ENCODE peak calls at places on chromosomes 11 and 22, in five cellular contexts. One of them, this sample, is unnamed.

GRCh38 chr22:17952273-17952801 is 72.0 kb downstream of the MICAL3 start:
- DNase-seq in thyroid gland: peak
- DNase-seq in stomach: no peak
- DNase-seq in A549: no peak
- DNase-seq in upper lobe of right lung: no peak
- DNase-seq in this sample: no peak

GRCh38 chr11:28243057-28243456 is 134.9 kb downstream of the METTL15 start:
- DNase-seq in thyroid gland: no peak
- DNase-seq in stomach: no peak
- DNase-seq in A549: no peak
- DNase-seq in upper lobe of right lung: no peak
- DNase-seq in this sample: no peak

GRCh38 chr11:65473275-65473860 is 25.5 kb upstream of the MALAT1 start:
- DNase-seq in thyroid gland: no peak
- DNase-seq in stomach: no peak
- DNase-seq in A549: no peak
- DNase-seq in upper lobe of right lung: no peak
- DNase-seq in this sample: no peak

GRCh38 chr11:114280696-114281095 is 15.5 kb upstream of the NNMT start:
- DNase-seq in thyroid gland: no peak
- DNase-seq in stomach: peak
- DNase-seq in A549: peak
- DNase-seq in upper lobe of right lung: peak
- DNase-seq in this sample: no peak

GRCh38 chr11:44049832-44050231 is 2.1 kb downstream of the ACCSL start:
- DNase-seq in thyroid gland: no peak
- DNase-seq in stomach: no peak
- DNase-seq in A549: no peak
- DNase-seq in upper lobe of right lung: no peak
- DNase-seq in this sample: no peak

GRCh38 chr11:124446926-124447325 is 1.4 kb upstream of the OR8B8 start:
- DNase-seq in thyroid gland: no peak
- DNase-seq in stomach: no peak
- DNase-seq in A549: no peak
- DNase-seq in upper lobe of right lung: no peak
- DNase-seq in this sample: no peak

GRCh38 chr22:19854778-19855503 is at the start of the genes GNB1L and RTL10:
- DNase-seq in thyroid gland: peak
- DNase-seq in stomach: peak
- DNase-seq in A549: peak
- DNase-seq in upper lobe of right lung: peak
- DNase-seq in this sample: peak

GRCh38 chr11:27507561-27508322 is 1.2 kb upstream of the LIN7C start:
- DNase-seq in thyroid gland: no peak
- DNase-seq in stomach: no peak
- DNase-seq in A549: no peak
- DNase-seq in upper lobe of right lung: no peak
- DNase-seq in this sample: no peak

GRCh38 chr11:68040957-68041591 is 2.2 kb downstream of the TCIRG1 start:
- DNase-seq in thyroid gland: no peak
- DNase-seq in stomach: no peak
- DNase-seq in A549: no peak
- DNase-seq in upper lobe of right lung: peak
- DNase-seq in this sample: no peak

GRCh38 chr11:68039526-68040086 is 781 bp downstream of the TCIRG1 start:
- DNase-seq in thyroid gland: no peak
- DNase-seq in stomach: no peak
- DNase-seq in A549: no peak
- DNase-seq in upper lobe of right lung: peak
- DNase-seq in this sample: no peak

GRCh38 chr11:68038718-68039525 is at the start of gene TCIRG1:
- DNase-seq in thyroid gland: peak
- DNase-seq in stomach: peak
- DNase-seq in A549: peak
- DNase-seq in upper lobe of right lung: peak
- DNase-seq in this sample: peak

GRCh38 chr11:68041617-68042218 is 2.9 kb downstream of the TCIRG1 start:
- DNase-seq in thyroid gland: no peak
- DNase-seq in stomach: no peak
- DNase-seq in A549: no peak
- DNase-seq in upper lobe of right lung: no peak
- DNase-seq in this sample: no peak

GRCh38 chr11:68040121-68040956 is 1.5 kb downstream of the TCIRG1 start:
- DNase-seq in thyroid gland: peak
- DNase-seq in stomach: peak
- DNase-seq in A549: peak
- DNase-seq in upper lobe of right lung: peak
- DNase-seq in this sample: peak
- H3K4me3 ChIP-seq in thyroid gland: peak
- H3K4me3 ChIP-seq in stomach: peak
- H3K4me3 ChIP-seq in A549: peak
- H3K4me3 ChIP-seq in upper lobe of right lung: peak
- H3K4me3 ChIP-seq in this sample: peak

DNA sequence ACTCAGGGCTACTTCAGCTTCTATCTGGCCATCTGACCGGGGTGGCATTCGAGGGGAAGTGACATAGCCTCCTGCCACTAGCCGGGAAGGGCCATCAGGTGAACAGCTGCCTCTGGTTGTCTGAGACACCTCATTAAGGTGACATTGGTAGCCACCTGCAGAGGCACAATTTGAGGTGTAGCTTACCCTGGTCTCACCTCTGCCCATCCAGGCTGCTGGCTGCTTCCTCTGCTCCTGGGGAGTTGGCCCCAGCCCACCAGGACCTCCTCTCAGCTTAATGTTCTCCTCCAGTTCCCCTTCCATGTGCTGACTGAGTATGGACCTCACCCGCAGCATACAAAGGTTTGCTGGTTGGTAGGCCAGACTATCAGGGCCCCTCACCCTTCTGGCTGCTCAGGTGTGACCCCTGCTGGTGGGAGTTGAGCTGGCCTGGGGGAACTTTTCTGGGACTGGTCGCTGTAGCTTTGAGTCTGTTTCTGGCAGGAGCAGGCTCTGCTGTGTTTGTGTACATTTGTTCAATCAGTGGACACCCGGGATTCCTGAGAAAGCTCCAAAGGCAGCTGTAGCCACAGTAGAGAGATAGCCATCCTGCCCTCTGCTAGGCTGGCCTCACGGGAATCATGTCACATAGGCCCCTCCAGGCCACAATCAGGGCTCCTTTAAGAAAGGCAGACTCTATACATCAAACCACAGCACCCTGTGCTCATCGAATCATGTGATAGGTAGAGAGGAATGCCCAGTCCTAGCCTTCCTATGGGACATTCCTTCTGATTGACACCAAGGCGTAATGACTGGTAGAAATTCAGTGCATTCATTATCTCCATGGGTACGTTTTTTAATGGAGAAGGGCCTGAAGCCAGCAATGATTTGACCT is 295.1 kb upstream of the PLET1 start:
- DNase-seq in thyroid gland: peak
- DNase-seq in stomach: peak
- DNase-seq in A549: peak
- DNase-seq in upper lobe of right lung: peak
- DNase-seq in this sample: peak
- H3K27ac ChIP-seq in thyroid gland: no peak
- H3K27ac ChIP-seq in stomach: no peak
- H3K27ac ChIP-seq in A549: no peak
- H3K27ac ChIP-seq in upper lobe of right lung: no peak
- H3K27ac ChIP-seq in this sample: no peak

DNA sequence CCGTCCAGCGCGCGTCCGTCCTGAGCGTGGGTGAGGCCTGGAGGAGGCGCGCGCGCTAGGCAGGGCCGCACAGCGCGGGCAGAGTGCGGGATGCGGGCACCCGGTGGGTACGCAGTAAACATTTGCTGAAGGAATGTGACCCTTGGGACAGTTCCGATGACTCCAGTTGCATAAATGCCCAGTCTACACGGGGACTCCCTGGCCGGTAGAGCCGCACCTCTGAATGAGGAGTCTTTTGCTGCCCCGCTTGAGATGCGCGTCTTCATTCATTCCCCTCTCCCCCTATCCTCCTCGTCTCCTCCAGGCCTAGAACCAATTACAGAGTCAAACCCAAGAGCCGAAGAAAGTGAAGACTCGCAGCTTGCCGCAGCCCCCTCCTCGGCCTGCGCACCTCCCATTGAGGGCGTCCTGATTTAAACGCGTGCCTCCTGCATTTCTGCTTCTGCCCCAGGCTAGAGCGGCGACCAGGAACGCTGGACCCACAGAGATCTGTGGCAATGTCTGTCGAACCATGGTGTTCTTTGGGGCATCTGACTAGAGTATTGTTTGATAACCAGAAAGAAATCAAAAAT is 731 bp upstream of the CHKB start:
- DNase-seq in thyroid gland: no peak
- DNase-seq in stomach: no peak
- DNase-seq in A549: no peak
- DNase-seq in upper lobe of right lung: peak
- DNase-seq in this sample: no peak
- TF ChIP-seq CTCF in thyroid gland: no peak
- TF ChIP-seq CTCF in stomach: no peak
- TF ChIP-seq CTCF in A549: no peak
- TF ChIP-seq CTCF in upper lobe of right lung: no peak
- TF ChIP-seq CTCF in this sample: no peak

GRCh38 chr11:103744496-103745153 is 291.8 kb upstream of the DDI1 start:
- DNase-seq in thyroid gland: no peak
- DNase-seq in stomach: no peak
- DNase-seq in A549: no peak
- DNase-seq in upper lobe of right lung: no peak
- DNase-seq in this sample: no peak
- H3K4me3 ChIP-seq in thyroid gland: no peak
- H3K4me3 ChIP-seq in stomach: no peak
- H3K4me3 ChIP-seq in A549: no peak
- H3K4me3 ChIP-seq in upper lobe of right lung: no peak
- H3K4me3 ChIP-seq in this sample: no peak

GRCh38 chr11:46295312-46295995 is 18.0 kb downstream of the CREB3L1 start:
- DNase-seq in thyroid gland: peak
- DNase-seq in stomach: peak
- DNase-seq in A549: no peak
- DNase-seq in upper lobe of right lung: peak
- DNase-seq in this sample: no peak
- H3K27ac ChIP-seq in thyroid gland: no peak
- H3K27ac ChIP-seq in stomach: peak
- H3K27ac ChIP-seq in A549: peak
- H3K27ac ChIP-seq in upper lobe of right lung: no peak
- H3K27ac ChIP-seq in this sample: peak

GRCh38 chr11:87037450-87038234 is at the start of gene TMEM135:
- DNase-seq in thyroid gland: peak
- DNase-seq in stomach: peak
- DNase-seq in A549: peak
- DNase-seq in upper lobe of right lung: peak
- DNase-seq in this sample: peak
- TF ChIP-seq CTCF in thyroid gland: peak
- TF ChIP-seq CTCF in stomach: no peak
- TF ChIP-seq CTCF in A549: no peak
- TF ChIP-seq CTCF in upper lobe of right lung: no peak
- TF ChIP-seq CTCF in this sample: no peak

DNA sequence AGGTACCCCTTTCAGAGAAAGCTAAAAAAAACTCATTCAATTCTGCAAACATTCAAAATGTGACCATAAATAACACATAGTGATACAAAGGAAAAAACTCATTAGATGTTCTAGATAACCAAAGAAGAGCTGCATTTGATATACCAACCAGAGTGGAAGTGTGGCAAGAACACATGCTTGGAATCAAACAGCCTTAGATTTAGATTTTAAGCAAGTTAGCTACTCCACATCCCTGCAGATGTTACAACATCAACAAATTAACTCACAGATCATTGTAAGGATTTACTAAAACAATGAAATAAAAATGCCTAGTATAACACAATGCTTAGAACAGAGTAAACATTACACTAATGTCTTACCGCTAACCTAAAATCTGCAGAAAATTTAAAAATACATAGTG is 114.1 kb upstream of the AKIP1 start:
- DNase-seq in thyroid gland: no peak
- DNase-seq in stomach: no peak
- DNase-seq in A549: no peak
- DNase-seq in upper lobe of right lung: no peak
- DNase-seq in this sample: no peak
- H3K4me3 ChIP-seq in thyroid gland: no peak
- H3K4me3 ChIP-seq in stomach: no peak
- H3K4me3 ChIP-seq in A549: no peak
- H3K4me3 ChIP-seq in upper lobe of right lung: no peak
- H3K4me3 ChIP-seq in this sample: no peak